ENCODE peak calls at places on chromosomes 6 and 20, in six cellular contexts. B, J, O, S, R and I are unnamed samples.

GRCh38 chr6:145929037-145929633 is 35.0 kb downstream of the SHPRH start:
- DNase-seq in B (no peak), J (no peak), O (no peak), S (no peak), R (no peak), I (no peak)

GRCh38 chr6:71979911-71980310 is 93.6 kb downstream of the RIMS1 start:
- DNase-seq in B (peak; percentile 6), J (no peak), O (no peak), S (no peak), R (no peak), I (no peak)

GRCh38 chr6:129555206-129555832 is 154.7 kb downstream of the ARHGAP18 start:
- DNase-seq in B (no peak), J (no peak), O (no peak), S (no peak), R (no peak), I (no peak)

GRCh38 chr6:90678049-90678779 is 91.3 kb upstream of the MAP3K7 start:
- DNase-seq in B (no peak), J (no peak), O (no peak), S (no peak), R (no peak), I (no peak)

GRCh38 chr6:128464790-128465189 is 55.6 kb downstream of the PTPRK start:
- DNase-seq in B (no peak), J (no peak), O (no peak), S (no peak), R (no peak), I (no peak)

GRCh38 chr20:47765715-47766594 is 19.3 kb downstream of the SULF2 start:
- DNase-seq in B (no peak), J (no peak), O (no peak), S (no peak), R (no peak), I (no peak)

GRCh38 chr6:116008470-116009229 is 52.0 kb downstream of the FRK start:
- DNase-seq in B (peak; percentile 75), J (no peak), O (no peak), S (no peak), R (no peak), I (no peak)

GRCh38 chr20:43968341-43968740 is 53.7 kb downstream of the TOX2 start:
- DNase-seq in B (no peak), J (no peak), O (no peak), S (no peak), R (no peak), I (no peak)

GRCh38 chr6:17930321-17930993 is 57.0 kb downstream of the KIF13A start:
- DNase-seq in B (no peak), J (no peak), O (no peak), S (no peak), R (no peak), I (no peak)

GRCh38 chr6:169646906-169647567 is 54.8 kb downstream of the WDR27 start:
- DNase-seq in B (no peak), J (no peak), O (no peak), S (no peak), R (no peak), I (no peak)

GRCh38 chr6:41593451-41594238 is 44.6 kb upstream of the MDFI start:
- DNase-seq in B (no peak), J (no peak), O (no peak), S (no peak), R (no peak), I (no peak)

GRCh38 chr20:25453035-25453810 is 45.8 kb downstream of the GINS1 start:
- DNase-seq in B (no peak), J (no peak), O (no peak), S (no peak), R (no peak), I (no peak)

GRCh38 chr6:165987483-165988305 is 180.0 kb downstream of the TBXT start:
- DNase-seq in B (no peak), J (no peak), O (no peak), S (no peak), R (peak; percentile 64), I (peak; percentile 75)

GRCh38 chr6:47437592-47437991 is 40.0 kb upstream of the CD2AP start:
- DNase-seq in B (no peak), J (no peak), O (no peak), S (no peak), R (no peak), I (no peak)

GRCh38 chr20:33229843-33230242 is 6.0 kb upstream of the BPIFA1 start:
- DNase-seq in B (no peak), J (no peak), O (no peak), S (no peak), R (no peak), I (no peak)

GRCh38 chr6:109093732-109094131 is 914 bp downstream of the SESN1 start:
- DNase-seq in B (peak; percentile 12), J (no peak), O (no peak), S (no peak), R (no peak), I (no peak)

GRCh38 chr6:30647039-30647801 is at the start of gene C6orf136:
- DNase-seq in B (no peak), J (peak; percentile 80), O (peak; percentile 29), S (peak; percentile 97), R (peak; percentile 71), I (peak; percentile 28)

GRCh38 chr20:31712564-31713311 is 9.9 kb downstream of the BCL2L1 start:
- DNase-seq in B (peak; percentile 64), J (no peak), O (no peak), S (no peak), R (peak; percentile 19), I (no peak)

GRCh38 chr6:5905431-5906339 is 101.0 kb downstream of the NRN1 start:
- DNase-seq in B (peak; percentile 95), J (no peak), O (no peak), S (no peak), R (peak; percentile 17), I (no peak)

GRCh38 chr20:5612476-5613291 is 137.5 kb upstream of the SHLD1 start:
- DNase-seq in B (no peak), J (no peak), O (no peak), S (no peak), R (no peak), I (no peak)

GRCh38 chr20:36085686-36086267 is 68.8 kb upstream of the EPB41L1 start:
- DNase-seq in B (no peak), J (no peak), O (no peak), S (no peak), R (no peak), I (no peak)

GRCh38 chr20:38299963-38300362 is 4.0 kb upstream of the BPI start:
- DNase-seq in B (no peak), J (no peak), O (no peak), S (no peak), R (no peak), I (no peak)

GRCh38 chr6:137933696-137934095 is 66.6 kb downstream of the TNFAIP3 start:
- DNase-seq in B (peak; percentile 92), J (no peak), O (no peak), S (no peak), R (no peak), I (no peak)

GRCh38 chr6:69933239-69933638 is 66.9 kb downstream of the COL19A1 start:
- DNase-seq in B (no peak), J (no peak), O (no peak), S (no peak), R (no peak), I (no peak)

GRCh38 chr6:34234667-34235604 is 1.7 kb upstream of the HMGA1 start:
- DNase-seq in B (no peak), J (no peak), O (no peak), S (peak; percentile 65), R (no peak), I (no peak)

GRCh38 chr6:134363323-134364039 is 45.6 kb upstream of the SGK1 start:
- DNase-seq in B (no peak), J (no peak), O (no peak), S (no peak), R (no peak), I (no peak)

GRCh38 chr6:148681666-148682065 is 65.2 kb upstream of the UST start:
- DNase-seq in B (no peak), J (no peak), O (no peak), S (no peak), R (no peak), I (no peak)

GRCh38 chr20:40741507-40742106 is 52.6 kb upstream of the MAFB start:
- DNase-seq in B (peak; percentile 0), J (no peak), O (no peak), S (no peak), R (no peak), I (no peak)

GRCh38 chr6:7254980-7255825 is 57.8 kb downstream of the SSR1 start:
- DNase-seq in B (no peak), J (no peak), O (no peak), S (no peak), R (no peak), I (no peak)

GRCh38 chr6:31049518-31049917 is 39.2 kb downstream of the MUC22 start:
- DNase-seq in B (no peak), J (no peak), O (no peak), S (no peak), R (no peak), I (no peak)

GRCh38 chr6:50905297-50905696 is 86.6 kb downstream of the TFAP2B start:
- DNase-seq in B (no peak), J (peak; percentile 42), O (no peak), S (no peak), R (no peak), I (no peak)

GRCh38 chr6:29905286-29905685 is 37.0 kb upstream of the HLA-A start:
- DNase-seq in B (no peak), J (no peak), O (no peak), S (no peak), R (no peak), I (no peak)

GRCh38 chr20:34562643-34563042 is 4.1 kb downstream of the MAP1LC3A start:
- DNase-seq in B (no peak), J (no peak), O (no peak), S (no peak), R (no peak), I (no peak)

GRCh38 chr6:52575490-52575868 is 1.4 kb downstream of the TRAM2 start:
- DNase-seq in B (no peak), J (no peak), O (no peak), S (no peak), R (no peak), I (no peak)

GRCh38 chr6:47700051-47700450 is 1.7 kb downstream of the ADGRF4 start:
- DNase-seq in B (no peak), J (no peak), O (no peak), S (no peak), R (no peak), I (no peak)

GRCh38 chr6:154962751-154963150 is 32.4 kb upstream of the TIAM2 start:
- DNase-seq in B (peak; percentile 74), J (no peak), O (no peak), S (no peak), R (no peak), I (no peak)

GRCh38 chr6:82680192-82680591 is 316.6 kb downstream of the TPBG start:
- DNase-seq in B (no peak), J (no peak), O (no peak), S (no peak), R (no peak), I (no peak)

GRCh38 chr6:71886184-71887005 is at the start of gene RIMS1:
- DNase-seq in B (no peak), J (peak; percentile 5), O (no peak), S (no peak), R (peak; percentile 7), I (no peak)

GRCh38 chr20:953742-954141 is 37.6 kb upstream of the ANGPT4 start:
- DNase-seq in B (no peak), J (no peak), O (no peak), S (no peak), R (no peak), I (no peak)